ENCODE peak calls at places on chromosomes 11 and 22, in ten cellular contexts. One of them, this sample, is unnamed.

GRCh38 chr11:118206612-118207031 is 18.2 kb downstream of the JAML start:
- DNase-seq in AG09309: no peak
- DNase-seq in A673: no peak
- DNase-seq in astrocyte of the cerebellum: no peak
- DNase-seq in aorta: no peak
- DNase-seq in cardiac fibroblast: no peak
- DNase-seq in colonic mucosa: no peak
- DNase-seq in BE2C: no peak
- DNase-seq in epithelial cell of esophagus: no peak
- DNase-seq in cardiac muscle cell: no peak
- DNase-seq in this sample: no peak

GRCh38 chr11:125410091-125410490 is 86.0 kb downstream of the FEZ1 start:
- DNase-seq in AG09309: no peak
- DNase-seq in A673: peak; percentile 53
- DNase-seq in astrocyte of the cerebellum: no peak
- DNase-seq in aorta: peak; percentile 35
- DNase-seq in cardiac fibroblast: peak; percentile 8
- DNase-seq in colonic mucosa: no peak
- DNase-seq in BE2C: no peak
- DNase-seq in epithelial cell of esophagus: peak; percentile 73
- DNase-seq in cardiac muscle cell: no peak
- DNase-seq in this sample: no peak

GRCh38 chr11:5596611-5597201 is at the start of gene TRIM6:
- DNase-seq in AG09309: no peak
- DNase-seq in A673: no peak
- DNase-seq in astrocyte of the cerebellum: no peak
- DNase-seq in aorta: peak; percentile 81
- DNase-seq in cardiac fibroblast: peak; percentile 46
- DNase-seq in colonic mucosa: peak; percentile 54
- DNase-seq in BE2C: no peak
- DNase-seq in epithelial cell of esophagus: peak; percentile 23
- DNase-seq in cardiac muscle cell: peak; percentile 60
- DNase-seq in this sample: no peak

GRCh38 chr11:2801711-2802388 is 83.7 kb downstream of the CDKN1C start:
- DNase-seq in AG09309: no peak
- DNase-seq in A673: no peak
- DNase-seq in astrocyte of the cerebellum: no peak
- DNase-seq in aorta: peak; percentile 63
- DNase-seq in cardiac fibroblast: no peak
- DNase-seq in colonic mucosa: peak; percentile 15
- DNase-seq in BE2C: peak; percentile 2
- DNase-seq in epithelial cell of esophagus: no peak
- DNase-seq in cardiac muscle cell: no peak
- DNase-seq in this sample: no peak

GRCh38 chr11:87529486-87529885 is 491.8 kb downstream of the TMEM135 start:
- DNase-seq in AG09309: no peak
- DNase-seq in A673: no peak
- DNase-seq in astrocyte of the cerebellum: peak; percentile 2
- DNase-seq in aorta: no peak
- DNase-seq in cardiac fibroblast: no peak
- DNase-seq in colonic mucosa: no peak
- DNase-seq in BE2C: no peak
- DNase-seq in epithelial cell of esophagus: peak; percentile 15
- DNase-seq in cardiac muscle cell: no peak
- DNase-seq in this sample: no peak

GRCh38 chr11:122343247-122343646 is 227.2 kb upstream of the BLID start:
- DNase-seq in AG09309: no peak
- DNase-seq in A673: no peak
- DNase-seq in astrocyte of the cerebellum: peak; percentile 16
- DNase-seq in aorta: no peak
- DNase-seq in cardiac fibroblast: peak; percentile 28
- DNase-seq in colonic mucosa: no peak
- DNase-seq in BE2C: no peak
- DNase-seq in epithelial cell of esophagus: no peak
- DNase-seq in cardiac muscle cell: no peak
- DNase-seq in this sample: no peak

GRCh38 chr11:131760191-131760951 is 390.0 kb downstream of the NTM start:
- DNase-seq in AG09309: peak; percentile 96
- DNase-seq in A673: peak; percentile 94
- DNase-seq in astrocyte of the cerebellum: peak; percentile 51
- DNase-seq in aorta: no peak
- DNase-seq in cardiac fibroblast: peak; percentile 85
- DNase-seq in colonic mucosa: no peak
- DNase-seq in BE2C: no peak
- DNase-seq in epithelial cell of esophagus: no peak
- DNase-seq in cardiac muscle cell: no peak
- DNase-seq in this sample: no peak

GRCh38 chr11:92298238-92298565 is 73.6 kb downstream of the FAT3 start:
- DNase-seq in AG09309: no peak
- DNase-seq in A673: no peak
- DNase-seq in astrocyte of the cerebellum: no peak
- DNase-seq in aorta: no peak
- DNase-seq in cardiac fibroblast: no peak
- DNase-seq in colonic mucosa: no peak
- DNase-seq in BE2C: no peak
- DNase-seq in epithelial cell of esophagus: no peak
- DNase-seq in cardiac muscle cell: no peak
- DNase-seq in this sample: no peak

GRCh38 chr11:62343822-62344609 is 6.8 kb downstream of the ASRGL1 start:
- DNase-seq in AG09309: no peak
- DNase-seq in A673: no peak
- DNase-seq in astrocyte of the cerebellum: no peak
- DNase-seq in aorta: no peak
- DNase-seq in cardiac fibroblast: no peak
- DNase-seq in colonic mucosa: no peak
- DNase-seq in BE2C: no peak
- DNase-seq in epithelial cell of esophagus: no peak
- DNase-seq in cardiac muscle cell: no peak
- DNase-seq in this sample: no peak

GRCh38 chr11:68617925-68618809 is 66.2 kb upstream of the GAL start:
- DNase-seq in AG09309: no peak
- DNase-seq in A673: no peak
- DNase-seq in astrocyte of the cerebellum: no peak
- DNase-seq in aorta: no peak
- DNase-seq in cardiac fibroblast: no peak
- DNase-seq in colonic mucosa: no peak
- DNase-seq in BE2C: no peak
- DNase-seq in epithelial cell of esophagus: no peak
- DNase-seq in cardiac muscle cell: no peak
- DNase-seq in this sample: no peak

GRCh38 chr11:119520966-119521365 is 98.0 kb upstream of the THY1 start:
- DNase-seq in AG09309: no peak
- DNase-seq in A673: no peak
- DNase-seq in astrocyte of the cerebellum: no peak
- DNase-seq in aorta: no peak
- DNase-seq in cardiac fibroblast: no peak
- DNase-seq in colonic mucosa: no peak
- DNase-seq in BE2C: no peak
- DNase-seq in epithelial cell of esophagus: no peak
- DNase-seq in cardiac muscle cell: no peak
- DNase-seq in this sample: no peak

GRCh38 chr11:86896486-86896885 is 58.7 kb downstream of the FZD4 start:
- DNase-seq in AG09309: peak; percentile 31
- DNase-seq in A673: peak; percentile 17
- DNase-seq in astrocyte of the cerebellum: peak; percentile 22
- DNase-seq in aorta: no peak
- DNase-seq in cardiac fibroblast: peak; percentile 78
- DNase-seq in colonic mucosa: no peak
- DNase-seq in BE2C: no peak
- DNase-seq in epithelial cell of esophagus: no peak
- DNase-seq in cardiac muscle cell: no peak
- DNase-seq in this sample: no peak

GRCh38 chr22:45878901-45879551 is 97.9 kb downstream of the WNT7B start:
- DNase-seq in AG09309: no peak
- DNase-seq in A673: no peak
- DNase-seq in astrocyte of the cerebellum: no peak
- DNase-seq in aorta: peak; percentile 68
- DNase-seq in cardiac fibroblast: no peak
- DNase-seq in colonic mucosa: no peak
- DNase-seq in BE2C: peak; percentile 27
- DNase-seq in epithelial cell of esophagus: no peak
- DNase-seq in cardiac muscle cell: no peak
- DNase-seq in this sample: no peak

GRCh38 chr11:36361901-36362391 is 65.9 kb downstream of the PRR5L start:
- DNase-seq in AG09309: peak; percentile 69
- DNase-seq in A673: no peak
- DNase-seq in astrocyte of the cerebellum: peak; percentile 58
- DNase-seq in aorta: peak; percentile 78
- DNase-seq in cardiac fibroblast: peak; percentile 78
- DNase-seq in colonic mucosa: no peak
- DNase-seq in BE2C: no peak
- DNase-seq in epithelial cell of esophagus: peak; percentile 94
- DNase-seq in cardiac muscle cell: no peak
- DNase-seq in this sample: no peak

GRCh38 chr11:66280428-66280827 is 2.5 kb downstream of the CNIH2 start:
- DNase-seq in AG09309: no peak
- DNase-seq in A673: peak; percentile 53
- DNase-seq in astrocyte of the cerebellum: no peak
- DNase-seq in aorta: no peak
- DNase-seq in cardiac fibroblast: no peak
- DNase-seq in colonic mucosa: no peak
- DNase-seq in BE2C: peak; percentile 59
- DNase-seq in epithelial cell of esophagus: no peak
- DNase-seq in cardiac muscle cell: no peak
- DNase-seq in this sample: no peak

GRCh38 chr22:24819941-24820461 is 14.0 kb downstream of the SGSM1 start:
- DNase-seq in AG09309: no peak
- DNase-seq in A673: no peak
- DNase-seq in astrocyte of the cerebellum: no peak
- DNase-seq in aorta: peak; percentile 81
- DNase-seq in cardiac fibroblast: peak; percentile 61
- DNase-seq in colonic mucosa: peak; percentile 85
- DNase-seq in BE2C: peak; percentile 48
- DNase-seq in epithelial cell of esophagus: no peak
- DNase-seq in cardiac muscle cell: no peak
- DNase-seq in this sample: no peak

GRCh38 chr11:134363592-134363991 is 31.8 kb downstream of the GLB1L2 start:
- DNase-seq in AG09309: no peak
- DNase-seq in A673: no peak
- DNase-seq in astrocyte of the cerebellum: no peak
- DNase-seq in aorta: peak; percentile 27
- DNase-seq in cardiac fibroblast: no peak
- DNase-seq in colonic mucosa: no peak
- DNase-seq in BE2C: no peak
- DNase-seq in epithelial cell of esophagus: no peak
- DNase-seq in cardiac muscle cell: peak; percentile 23
- DNase-seq in this sample: peak; percentile 39

GRCh38 chr11:45771194-45771941 is 33.6 kb upstream of the SLC35C1 start:
- DNase-seq in AG09309: no peak
- DNase-seq in A673: peak; percentile 92
- DNase-seq in astrocyte of the cerebellum: peak; percentile 6
- DNase-seq in aorta: peak; percentile 89
- DNase-seq in cardiac fibroblast: peak; percentile 54
- DNase-seq in colonic mucosa: peak; percentile 82
- DNase-seq in BE2C: peak; percentile 51
- DNase-seq in epithelial cell of esophagus: peak; percentile 44
- DNase-seq in cardiac muscle cell: peak; percentile 76
- DNase-seq in this sample: peak; percentile 43

GRCh38 chr11:134181707-134182106 is 42.1 kb downstream of the NCAPD3 start:
- DNase-seq in AG09309: peak; percentile 79
- DNase-seq in A673: no peak
- DNase-seq in astrocyte of the cerebellum: no peak
- DNase-seq in aorta: no peak
- DNase-seq in cardiac fibroblast: no peak
- DNase-seq in colonic mucosa: no peak
- DNase-seq in BE2C: no peak
- DNase-seq in epithelial cell of esophagus: peak; percentile 40
- DNase-seq in cardiac muscle cell: no peak
- DNase-seq in this sample: no peak

GRCh38 chr22:39242809-39243442 is 1.9 kb downstream of the PDGFB start:
- DNase-seq in AG09309: no peak
- DNase-seq in A673: peak; percentile 30
- DNase-seq in astrocyte of the cerebellum: no peak
- DNase-seq in aorta: no peak
- DNase-seq in cardiac fibroblast: no peak
- DNase-seq in colonic mucosa: peak; percentile 39
- DNase-seq in BE2C: no peak
- DNase-seq in epithelial cell of esophagus: peak; percentile 54
- DNase-seq in cardiac muscle cell: no peak
- DNase-seq in this sample: no peak
- H3K4me3 ChIP-seq in AG09309: no peak overlapping the region
- H3K4me3 ChIP-seq in A673: peak overlapping the region; percentile 41
- H3K4me3 ChIP-seq in astrocyte of the cerebellum: peak overlapping the region; percentile 28
- H3K4me3 ChIP-seq in aorta: no peak overlapping the region
- H3K4me3 ChIP-seq in cardiac fibroblast: peak overlapping the region; percentile 53
- H3K4me3 ChIP-seq in colonic mucosa: peak overlapping the region; percentile 32
- H3K4me3 ChIP-seq in BE2C: no peak overlapping the region
- H3K4me3 ChIP-seq in epithelial cell of esophagus: peak overlapping the region; percentile 58
- H3K4me3 ChIP-seq in cardiac muscle cell: peak overlapping the region; percentile 63
- H3K4me3 ChIP-seq in this sample: no peak overlapping the region

GRCh38 chr11:84833488-84834086 is 793.6 kb downstream of the DLG2 start:
- DNase-seq in AG09309: no peak
- DNase-seq in A673: no peak
- DNase-seq in astrocyte of the cerebellum: no peak
- DNase-seq in aorta: no peak
- DNase-seq in cardiac fibroblast: no peak
- DNase-seq in colonic mucosa: peak; percentile 27
- DNase-seq in BE2C: no peak
- DNase-seq in epithelial cell of esophagus: no peak
- DNase-seq in cardiac muscle cell: no peak
- DNase-seq in this sample: no peak
- H3K4me3 ChIP-seq in AG09309: no peak overlapping the region
- H3K4me3 ChIP-seq in A673: no peak overlapping the region
- H3K4me3 ChIP-seq in astrocyte of the cerebellum: no peak overlapping the region
- H3K4me3 ChIP-seq in aorta: no peak overlapping the region
- H3K4me3 ChIP-seq in cardiac fibroblast: no peak overlapping the region
- H3K4me3 ChIP-seq in colonic mucosa: no peak overlapping the region
- H3K4me3 ChIP-seq in BE2C: no peak overlapping the region
- H3K4me3 ChIP-seq in epithelial cell of esophagus: no peak overlapping the region
- H3K4me3 ChIP-seq in cardiac muscle cell: no peak overlapping the region
- H3K4me3 ChIP-seq in this sample: no peak overlapping the region

GRCh38 chr11:10612217-10612862 is 43.9 kb upstream of the LYVE1 start:
- DNase-seq in AG09309: no peak
- DNase-seq in A673: no peak
- DNase-seq in astrocyte of the cerebellum: no peak
- DNase-seq in aorta: no peak
- DNase-seq in cardiac fibroblast: no peak
- DNase-seq in colonic mucosa: no peak
- DNase-seq in BE2C: no peak
- DNase-seq in epithelial cell of esophagus: no peak
- DNase-seq in cardiac muscle cell: no peak
- DNase-seq in this sample: no peak
- H3K4me3 ChIP-seq in AG09309: no peak overlapping the region
- H3K4me3 ChIP-seq in A673: no peak overlapping the region
- H3K4me3 ChIP-seq in astrocyte of the cerebellum: no peak overlapping the region
- H3K4me3 ChIP-seq in aorta: no peak overlapping the region
- H3K4me3 ChIP-seq in cardiac fibroblast: no peak overlapping the region
- H3K4me3 ChIP-seq in colonic mucosa: no peak overlapping the region
- H3K4me3 ChIP-seq in BE2C: no peak overlapping the region
- H3K4me3 ChIP-seq in epithelial cell of esophagus: no peak overlapping the region
- H3K4me3 ChIP-seq in cardiac muscle cell: no peak overlapping the region
- H3K4me3 ChIP-seq in this sample: no peak overlapping the region

GRCh38 chr11:20759541-20759940 is 90.2 kb downstream of the NELL1 start:
- DNase-seq in AG09309: no peak
- DNase-seq in A673: no peak
- DNase-seq in astrocyte of the cerebellum: no peak
- DNase-seq in aorta: no peak
- DNase-seq in cardiac fibroblast: no peak
- DNase-seq in colonic mucosa: no peak
- DNase-seq in BE2C: no peak
- DNase-seq in epithelial cell of esophagus: no peak
- DNase-seq in cardiac muscle cell: no peak
- DNase-seq in this sample: no peak

GRCh38 chr11:20762112-20762511 is 92.7 kb downstream of the NELL1 start:
- DNase-seq in AG09309: no peak
- DNase-seq in A673: no peak
- DNase-seq in astrocyte of the cerebellum: no peak
- DNase-seq in aorta: no peak
- DNase-seq in cardiac fibroblast: no peak
- DNase-seq in colonic mucosa: no peak
- DNase-seq in BE2C: no peak
- DNase-seq in epithelial cell of esophagus: no peak
- DNase-seq in cardiac muscle cell: no peak
- DNase-seq in this sample: no peak

GRCh38 chr11:20762980-20763379 is 93.6 kb downstream of the NELL1 start:
- DNase-seq in AG09309: no peak
- DNase-seq in A673: no peak
- DNase-seq in astrocyte of the cerebellum: no peak
- DNase-seq in aorta: no peak
- DNase-seq in cardiac fibroblast: no peak
- DNase-seq in colonic mucosa: no peak
- DNase-seq in BE2C: no peak
- DNase-seq in epithelial cell of esophagus: no peak
- DNase-seq in cardiac muscle cell: no peak
- DNase-seq in this sample: no peak
- H3K4me3 ChIP-seq in AG09309: no peak overlapping the region
- H3K4me3 ChIP-seq in A673: no peak overlapping the region
- H3K4me3 ChIP-seq in astrocyte of the cerebellum: no peak overlapping the region
- H3K4me3 ChIP-seq in aorta: no peak overlapping the region
- H3K4me3 ChIP-seq in cardiac fibroblast: no peak overlapping the region
- H3K4me3 ChIP-seq in colonic mucosa: no peak overlapping the region
- H3K4me3 ChIP-seq in BE2C: no peak overlapping the region
- H3K4me3 ChIP-seq in epithelial cell of esophagus: no peak overlapping the region
- H3K4me3 ChIP-seq in cardiac muscle cell: no peak overlapping the region
- H3K4me3 ChIP-seq in this sample: no peak overlapping the region

This sample was measured in Jurkat, Clone E6-1.